ENCODE peak calls at places on chromosomes 7 and 10, in seven cellular contexts. W is cerebellar cortex; H is activated CD4-positive, CD25-positive, alpha-beta regulatory T cell; S is RWPE2; U is stimulated activated CD8-positive, alpha-beta memory T cell treated with anti-CD3 and anti-CD28 coated beads, Interleukin-2, amount 100 ng/mL, for 48 hours; X is left kidney; C is NCI-H1694 treated with DMSO at 0.1 percent for 48 hours. T is an unnamed sample.

GRCh38 chr7:87852306-87852705 is 23.9 kb downstream of the SLC25A40 start:
- DNase-seq in W (no peak), H (no peak), S (no peak), U (no peak), X (no peak), C (no peak), T (no peak)

GRCh38 chr7:957418-958220 is 3.1 kb upstream of the ADAP1 start:
- DNase-seq in W (no peak), H (no peak), S (peak), U (no peak), X (no peak), C (no peak), T (no peak)

GRCh38 chr10:80477813-80478212 is 23.7 kb downstream of the TSPAN14 start:
- DNase-seq in W (no peak), H (no peak), S (no peak), U (no peak), X (no peak), C (no peak), T (no peak)

GRCh38 chr10:71459513-71459912 is 62.8 kb downstream of the CDH23 start:
- DNase-seq in W (no peak), H (no peak), S (no peak), U (no peak), X (no peak), C (peak), T (no peak)

GRCh38 chr7:124071843-124072242 is 39.0 kb upstream of the TMEM229A start:
- DNase-seq in W (no peak), H (no peak), S (no peak), U (no peak), X (no peak), C (no peak), T (no peak)

GRCh38 chr7:40544277-40544723 is 409.5 kb downstream of the SUGCT start:
- DNase-seq in W (no peak), H (no peak), S (no peak), U (no peak), X (peak), C (no peak), T (no peak)

GRCh38 chr10:132113766-132114365 is 48.1 kb downstream of the JAKMIP3 start:
- DNase-seq in W (no peak), H (no peak), S (peak), U (no peak), X (no peak), C (no peak), T (no peak)

GRCh38 chr7:93910076-93910994 is 4.0 kb downstream of the GNGT1 start:
- DNase-seq in W (no peak), H (no peak), S (no peak), U (no peak), X (peak), C (no peak), T (no peak)

GRCh38 chr7:30992414-30992813 is 28.7 kb downstream of the GHRHR start:
- DNase-seq in W (no peak), H (no peak), S (no peak), U (no peak), X (no peak), C (peak), T (no peak)

GRCh38 chr10:121240011-121240410 is 358.2 kb downstream of the FGFR2 start:
- DNase-seq in W (no peak), H (no peak), S (no peak), U (no peak), X (no peak), C (no peak), T (no peak)

T was measured in GM12892.